ENCODE peak calls at places on chromosomes 1 and 21, in nine cellular contexts. N is adrenal gland; P is A673; V is choroid plexus epithelial cell; Q is cardiac muscle cell; B is mammary epithelial cell; Y is fibroblast of pulmonary artery; H is neural crest cell; I is CD8-positive, alpha-beta T cell. D is an unnamed sample.

GRCh38 chr1:234731371-234732085 is 121.5 kb upstream of the IRF2BP2 start:
- DNase-seq in B (peak; percentile 93), Q (no peak), Y (peak; percentile 67), I (no peak), N (no peak), H (no peak), V (peak; percentile 63), P (no peak), D (no peak)

GRCh38 chr1:59427155-59427554 is 130.3 kb downstream of the FGGY start:
- DNase-seq in V (no peak), N (peak; percentile 22), P (no peak), Y (no peak), Q (no peak), I (no peak), H (no peak), B (peak; percentile 92), D (no peak)

GRCh38 chr1:183864611-183865010 is 59.7 kb downstream of the RGL1 start:
- DNase-seq in Q (no peak), B (no peak), N (no peak), Y (no peak), I (no peak), H (no peak), P (no peak), V (no peak), D (no peak)

GRCh38 chr1:22142315-22143064 is 407 bp downstream of the WNT4 start:
- DNase-seq in Q (no peak), B (peak; percentile 45), H (no peak), N (peak; percentile 46), Y (no peak), P (no peak), I (no peak), V (peak; percentile 28), D (no peak)

GRCh38 chr1:31765041-31765467 is 914 bp upstream of the ADGRB2 start:
- DNase-seq in B (no peak), I (no peak), Q (peak; percentile 45), N (no peak), V (no peak), H (peak; percentile 49), Y (peak; percentile 39), P (peak; percentile 41), D (no peak)

GRCh38 chr1:156241926-156242325 is at the start of gene BGLAP:
- DNase-seq in I (no peak), Y (no peak), N (no peak), Q (no peak), H (no peak), B (no peak), P (no peak), V (no peak), D (no peak)

GRCh38 chr1:212692774-212693644 is 6.6 kb downstream of the BATF3 start:
- DNase-seq in H (no peak), N (no peak), I (no peak), Q (no peak), Y (no peak), B (peak; percentile 67), V (no peak), P (no peak), D (no peak)

GRCh38 chr1:53134961-53135734 is 7.3 kb downstream of the SLC1A7 start:
- DNase-seq in Q (peak; percentile 91), P (no peak), Y (peak; percentile 72), I (no peak), H (no peak), V (no peak), B (no peak), N (no peak), D (no peak)

GRCh38 chr1:154856049-154856448 is 14.0 kb downstream of the KCNN3 start:
- DNase-seq in V (peak; percentile 23), Q (no peak), P (peak; percentile 71), I (no peak), H (no peak), N (no peak), Y (no peak), B (no peak), D (no peak)

GRCh38 chr1:77275194-77275593 is 6.6 kb upstream of the AK5 start:
- DNase-seq in Q (no peak), N (no peak), Y (no peak), I (no peak), P (no peak), H (no peak), B (no peak), V (no peak), D (no peak)

GRCh38 chr1:205374205-205375078 is 17.7 kb upstream of the KLHDC8A start:
- DNase-seq in H (no peak), P (no peak), I (no peak), N (no peak), Y (peak; percentile 85), Q (peak; percentile 67), B (peak; percentile 82), V (peak; percentile 73), D (no peak)

GRCh38 chr21:28856588-28857250 is 136.0 kb downstream of the LTN1 start:
- DNase-seq in H (no peak), N (no peak), Y (no peak), B (no peak), Q (peak; percentile 5), V (peak; percentile 6), I (no peak), P (no peak), D (no peak)

GRCh38 chr1:229842302-229843255 is 216.5 kb downstream of the URB2 start:
- DNase-seq in Y (no peak), B (no peak), H (no peak), I (no peak), P (no peak), N (no peak), V (no peak), Q (no peak), D (peak; percentile 70)

GRCh38 chr1:231420299-231420958 is 1.7 kb downstream of the EGLN1 start:
- DNase-seq in Q (peak; percentile 42), H (no peak), P (peak; percentile 30), V (peak; percentile 47), I (no peak), N (no peak), Y (peak; percentile 45), B (peak; percentile 39), D (no peak)

GRCh38 chr21:15298306-15298705 is 233.5 kb upstream of the NRIP1 start:
- DNase-seq in V (peak; percentile 28), N (no peak), Y (no peak), B (no peak), Q (no peak), P (no peak), H (no peak), I (no peak), D (no peak)

GRCh38 chr1:153630384-153630783 is 2.1 kb downstream of the S100A1 start:
- DNase-seq in H (no peak), P (no peak), Y (no peak), N (no peak), V (no peak), Q (no peak), B (no peak), I (no peak), D (no peak)

GRCh38 chr1:41641483-41641829 is 157.0 kb upstream of the EDN2 start:
- DNase-seq in P (no peak), N (no peak), Y (no peak), V (no peak), I (no peak), B (no peak), Q (no peak), H (no peak), D (no peak)

GRCh38 chr1:153348511-153349362 is at the start of gene PGLYRP4:
- DNase-seq in N (no peak), V (no peak), Y (no peak), P (no peak), B (peak; percentile 61), H (no peak), I (no peak), Q (no peak), D (no peak)

GRCh38 chr1:43521078-43521477 is 9.6 kb upstream of the PTPRF start:
- DNase-seq in V (no peak), H (no peak), Q (no peak), N (no peak), P (no peak), B (no peak), Y (no peak), I (no peak), D (no peak)

GRCh38 chr1:43586136-43586726 is 55.5 kb downstream of the PTPRF start:
- DNase-seq in I (no peak), Q (no peak), P (no peak), B (peak; percentile 53), H (no peak), N (no peak), Y (no peak), V (no peak), D (no peak)

GRCh38 chr1:151199860-151200581 is 1.7 kb downstream of the PIP5K1A start:
- DNase-seq in P (peak; percentile 43), V (peak; percentile 90), Q (peak; percentile 90), I (no peak), H (no peak), Y (peak; percentile 92), N (no peak), B (peak; percentile 84), D (no peak)

DNA sequence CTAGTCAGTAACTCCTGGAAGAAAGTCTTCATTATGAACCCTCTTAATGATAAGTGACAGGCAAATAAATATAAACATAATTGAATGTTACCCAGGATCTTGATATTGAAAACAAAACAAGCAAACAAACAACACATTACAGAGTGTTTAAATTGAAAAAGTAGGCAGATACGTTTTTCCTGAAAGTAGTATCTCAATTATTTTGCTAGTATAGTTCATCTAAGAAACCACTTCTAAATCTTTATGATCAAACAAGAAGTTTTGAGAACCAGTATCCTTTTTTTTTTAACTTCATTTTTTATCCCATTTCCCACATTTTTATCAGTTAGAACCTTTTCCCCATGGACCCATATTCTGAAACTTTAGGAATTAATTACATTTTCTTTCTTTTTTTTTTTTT is 3.7 kb upstream of the WDR47 start:
- DNase-seq in V (no peak), Q (no peak), P (no peak), H (no peak), Y (no peak), B (no peak), N (no peak), I (no peak), D (no peak)
- TF ChIP-seq CTCF in V (no peak), Q (no peak), P (no peak), H (no peak), Y (no peak), B (no peak), N (no peak), I (no peak), D (no peak)

GRCh38 chr1:244210884-244211558 is 159.9 kb downstream of the ZBTB18 start:
- DNase-seq in V (no peak), I (no peak), B (no peak), Q (peak; percentile 38), N (no peak), P (peak; percentile 24), H (no peak), Y (no peak), D (no peak)
- TF ChIP-seq CTCF in V (peak; percentile 61), I (no peak), B (peak; percentile 40), Q (peak; percentile 54), N (no peak), P (peak; percentile 69), H (peak; percentile 43), Y (peak; percentile 54), D (peak; percentile 41)

GRCh38 chr21:37166733-37167132 is 93.7 kb downstream of the TTC3 start:
- DNase-seq in V (no peak), P (no peak), I (no peak), B (peak; percentile 21), N (no peak), H (no peak), Q (peak; percentile 20), Y (peak; percentile 28), D (no peak)
- TF ChIP-seq CTCF in V (peak; percentile 12), P (peak; percentile 40), I (no peak), B (peak; percentile 32), N (no peak), H (peak; percentile 54), Q (no peak), Y (no peak), D (peak; percentile 43)

GRCh38 chr1:207672525-207673130 is 27.7 kb downstream of the CR1L start:
- DNase-seq in P (peak; percentile 68), I (no peak), V (peak; percentile 58), B (peak; percentile 31), H (no peak), Q (no peak), Y (peak; percentile 37), N (peak; percentile 26), D (peak; percentile 69)
- TF ChIP-seq CTCF in P (peak; percentile 74), I (peak; percentile 35), V (peak; percentile 59), B (peak; percentile 60), H (peak; percentile 66), Q (no peak), Y (peak; percentile 37), N (no peak), D (peak; percentile 90)